ENCODE peak calls at places on chromosomes 5 and 9, in four cellular contexts. I is WTC11, M is BJ, N is choroid plexus epithelial cell. T is an unnamed sample.

GRCh38 chr5:133841831-133842750 is 126.3 kb downstream of the C5orf15 start:
- DNase-seq in I (no peak), M (no peak), N (no peak), T (no peak)

GRCh38 chr5:67364381-67364970 is 167.9 kb upstream of the CD180 start:
- DNase-seq in I (no peak), M (no peak), N (no peak), T (no peak)

GRCh38 chr9:5442400-5443011 is 4.8 kb upstream of the PLGRKT start:
- DNase-seq in I (no peak), M (no peak), N (peak; percentile 82), T (peak; percentile 27)

GRCh38 chr5:172630961-172631360 is 10.1 kb upstream of the NEURL1B start:
- DNase-seq in I (no peak), M (no peak), N (no peak), T (no peak)

GRCh38 chr5:14849516-14850294 is 21.9 kb downstream of the ANKH start:
- DNase-seq in I (no peak), M (peak; percentile 26), N (peak; percentile 26), T (no peak)

GRCh38 chr5:90055831-90056328 is 353.7 kb downstream of the CETN3 start:
- DNase-seq in I (no peak), M (no peak), N (peak; percentile 91), T (no peak)

GRCh38 chr5:50849554-50849953 is 183.1 kb downstream of the PARP8 start:
- DNase-seq in I (no peak), M (no peak), N (no peak), T (no peak)

GRCh38 chr9:29213374-29214161 is 1640.3 kb upstream of the C9orf72 start:
- DNase-seq in I (peak; percentile 63), M (no peak), N (no peak), T (no peak)

GRCh38 chr5:111935835-111936234 is 178.8 kb upstream of the NREP start:
- DNase-seq in I (no peak), M (no peak), N (no peak), T (no peak)

GRCh38 chr9:125763373-125763772 is 16.2 kb downstream of the PBX3 start:
- DNase-seq in I (no peak), M (no peak), N (peak; percentile 87), T (no peak)

GRCh38 chr9:113992994-113993393 is 85.1 kb downstream of the AMBP start:
- DNase-seq in I (no peak), M (no peak), N (no peak), T (no peak)

GRCh38 chr5:162911873-162912272 is 525.5 kb upstream of the CCNG1 start:
- DNase-seq in I (no peak), M (no peak), N (no peak), T (no peak)

GRCh38 chr5:133936611-133937015 is 31.8 kb downstream of the C5orf15 start:
- DNase-seq in I (no peak), M (no peak), N (no peak), T (no peak)

GRCh38 chr5:173480896-173481295 is 135.6 kb downstream of the BOD1 start:
- DNase-seq in I (no peak), M (no peak), N (no peak), T (no peak)

GRCh38 chr5:54807421-54807820 is 178.0 kb downstream of the ESM1 start:
- DNase-seq in I (no peak), M (no peak), N (peak; percentile 80), T (no peak)

GRCh38 chr9:115204827-115205506 is 87.0 kb upstream of the TNC start:
- DNase-seq in I (no peak), M (peak; percentile 64), N (peak; percentile 90), T (peak; percentile 59)

GRCh38 chr9:123863164-123863855 is 66.6 kb downstream of the DENND1A start:
- DNase-seq in I (no peak), M (no peak), N (peak; percentile 70), T (peak; percentile 8)

GRCh38 chr9:104075801-104076753 is 18.0 kb upstream of the SMC2 start:
- DNase-seq in I (no peak), M (peak; percentile 52), N (peak; percentile 94), T (peak; percentile 56)

GRCh38 chr9:111179577-111179976 is 141.3 kb upstream of the LPAR1 start:
- DNase-seq in I (no peak), M (no peak), N (peak; percentile 51), T (no peak)

GRCh38 chr5:58240286-58240685 is 219.6 kb downstream of the PLK2 start:
- DNase-seq in I (no peak), M (no peak), N (peak; percentile 78), T (no peak)

GRCh38 chr5:95826949-95827595 is 4.5 kb upstream of the GLRX start:
- DNase-seq in I (no peak), M (no peak), N (no peak), T (no peak)

GRCh38 chr9:77020438-77021264 is 1.2 kb downstream of the FOXB2 start:
- DNase-seq in I (no peak), M (no peak), N (no peak), T (no peak)

GRCh38 chr9:77019010-77019809 is at the start of gene FOXB2:
- DNase-seq in I (peak; percentile 43), M (no peak), N (no peak), T (no peak)

GRCh38 chr9:77018058-77019009 is 1.1 kb upstream of the FOXB2 start:
- DNase-seq in I (peak; percentile 79), M (no peak), N (no peak), T (no peak)

GRCh38 chr9:77021289-77021927 is 2.0 kb downstream of the FOXB2 start:
- DNase-seq in I (no peak), M (no peak), N (no peak), T (no peak)

GRCh38 chr9:77019810-77020437 is 469 bp downstream of the FOXB2 start:
- DNase-seq in I (no peak), M (no peak), N (no peak), T (no peak)
- TF ChIP-seq CTCF in I (no peak), M (no peak), N (no peak), T (no peak)

GRCh38 chr5:61748651-61749050 is 416.6 kb downstream of the ZSWIM6 start:
- DNase-seq in I (no peak), M (no peak), N (no peak), T (no peak)

GRCh38 chr5:61746836-61747575 is 414.9 kb downstream of the ZSWIM6 start:
- DNase-seq in I (no peak), M (no peak), N (no peak), T (no peak)

DNA sequence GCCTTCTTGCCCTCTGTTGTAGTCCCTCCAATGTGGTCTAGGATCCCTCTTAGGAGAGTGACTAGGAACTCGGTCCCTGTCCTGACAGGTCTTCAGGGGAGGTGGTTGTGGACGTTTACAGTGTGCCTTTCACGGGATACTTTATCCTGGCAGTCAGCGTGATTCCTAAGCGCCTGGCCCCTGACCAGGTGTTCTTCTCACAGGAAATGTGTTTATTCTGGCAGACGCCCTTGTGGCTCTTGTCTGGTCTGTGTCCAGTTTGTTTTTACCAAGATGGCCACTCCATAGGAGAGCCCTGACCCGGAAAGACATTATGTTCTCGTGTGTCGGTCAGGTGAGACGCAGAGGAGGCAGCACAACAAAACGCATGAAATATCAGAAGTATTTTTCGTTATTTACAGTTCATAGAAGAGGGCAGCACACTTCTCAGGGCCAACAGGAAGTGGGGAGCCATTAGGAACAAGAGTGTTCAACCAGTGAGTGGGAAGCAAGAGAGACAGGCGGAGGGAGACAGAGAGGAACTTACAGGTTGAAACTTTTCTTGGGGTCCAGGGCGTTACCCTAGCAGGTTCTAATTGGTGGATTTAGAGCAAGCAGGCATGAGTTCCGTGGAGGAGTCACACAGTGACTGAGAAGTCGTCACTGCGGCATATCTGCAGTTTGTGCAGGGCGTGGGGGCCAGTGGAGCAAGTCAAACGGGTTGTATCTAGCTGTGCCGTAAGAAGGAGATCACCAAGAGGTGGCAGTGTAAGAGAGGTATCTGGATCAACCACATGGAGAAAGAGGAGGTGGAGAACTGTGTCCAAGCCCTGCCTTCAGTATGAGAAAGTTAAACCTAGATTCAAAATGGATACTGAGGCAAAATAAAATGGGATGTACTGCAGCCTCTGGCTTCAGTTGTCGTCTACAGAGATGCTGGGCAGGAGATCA is 412.9 kb downstream of the ZSWIM6 start:
- DNase-seq in I (no peak), M (no peak), N (no peak), T (no peak)
- TF ChIP-seq CTCF in I (no peak), M (no peak), N (no peak), T (no peak)

GRCh38 chr9:98120476-98120875 is 1.5 kb upstream of the TRIM14 start:
- DNase-seq in I (no peak), M (no peak), N (no peak), T (no peak)

GRCh38 chr9:98117984-98118639 is 910 bp downstream of the TRIM14 start:
- DNase-seq in I (no peak), M (no peak), N (peak; percentile 38), T (no peak)

GRCh38 chr9:98121096-98121495 is 2.1 kb upstream of the TRIM14 start:
- DNase-seq in I (no peak), M (no peak), N (peak; percentile 25), T (no peak)

GRCh38 chr9:98124637-98125426 is 5.8 kb upstream of the TRIM14 start:
- DNase-seq in I (no peak), M (no peak), N (no peak), T (no peak)

DNA sequence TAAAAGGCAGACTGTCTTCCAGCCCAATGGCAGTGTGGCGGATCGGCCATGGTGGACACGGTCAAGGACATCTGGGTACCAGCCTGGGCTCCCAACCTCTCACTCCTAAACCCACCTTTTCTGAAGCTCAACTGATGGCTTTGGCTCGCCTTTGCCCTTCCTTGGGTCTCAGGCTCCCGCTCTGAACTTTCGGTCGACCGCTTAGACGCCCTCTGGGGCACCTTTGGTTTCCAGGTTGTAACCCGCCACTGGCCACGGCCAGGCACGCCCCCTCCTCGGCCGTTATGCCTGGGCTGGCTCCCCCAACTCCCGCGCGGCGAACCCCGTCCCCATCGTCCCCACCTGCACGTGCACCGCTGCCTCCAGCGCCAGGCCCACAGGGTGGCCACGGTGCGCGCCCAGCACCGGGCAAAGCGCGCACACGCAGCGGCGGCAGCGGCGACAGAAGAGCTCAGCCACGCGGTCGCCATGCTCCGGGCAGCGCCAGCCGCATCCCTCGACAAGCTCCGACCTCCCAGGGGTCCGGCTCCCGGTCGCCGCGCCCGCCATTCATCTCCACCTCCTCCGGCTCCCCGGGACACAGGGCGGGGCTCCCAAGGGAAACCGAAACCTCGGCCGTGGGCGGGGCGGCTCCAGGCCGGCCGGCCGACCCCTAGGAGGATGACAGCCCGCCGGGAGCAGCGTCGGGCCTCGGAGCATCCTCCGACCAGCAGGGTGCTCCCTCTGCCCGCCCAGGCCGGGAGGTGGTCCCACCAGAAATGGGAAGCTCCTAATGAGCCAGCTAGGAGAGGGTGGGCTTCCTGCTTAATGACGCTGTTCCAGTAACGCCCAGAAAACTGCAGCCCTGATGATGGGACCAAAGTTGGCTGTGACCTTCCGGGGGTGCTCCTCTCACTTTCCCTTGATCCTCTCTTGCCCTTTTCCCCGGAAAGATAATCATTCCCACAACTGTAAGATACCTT is at the start of gene TRIM14:
- DNase-seq in I (peak; percentile 73), M (no peak), N (peak; percentile 52), T (no peak)
- TF ChIP-seq CTCF in I (no peak), M (peak; percentile 33), N (no peak), T (peak; percentile 27)

DNA sequence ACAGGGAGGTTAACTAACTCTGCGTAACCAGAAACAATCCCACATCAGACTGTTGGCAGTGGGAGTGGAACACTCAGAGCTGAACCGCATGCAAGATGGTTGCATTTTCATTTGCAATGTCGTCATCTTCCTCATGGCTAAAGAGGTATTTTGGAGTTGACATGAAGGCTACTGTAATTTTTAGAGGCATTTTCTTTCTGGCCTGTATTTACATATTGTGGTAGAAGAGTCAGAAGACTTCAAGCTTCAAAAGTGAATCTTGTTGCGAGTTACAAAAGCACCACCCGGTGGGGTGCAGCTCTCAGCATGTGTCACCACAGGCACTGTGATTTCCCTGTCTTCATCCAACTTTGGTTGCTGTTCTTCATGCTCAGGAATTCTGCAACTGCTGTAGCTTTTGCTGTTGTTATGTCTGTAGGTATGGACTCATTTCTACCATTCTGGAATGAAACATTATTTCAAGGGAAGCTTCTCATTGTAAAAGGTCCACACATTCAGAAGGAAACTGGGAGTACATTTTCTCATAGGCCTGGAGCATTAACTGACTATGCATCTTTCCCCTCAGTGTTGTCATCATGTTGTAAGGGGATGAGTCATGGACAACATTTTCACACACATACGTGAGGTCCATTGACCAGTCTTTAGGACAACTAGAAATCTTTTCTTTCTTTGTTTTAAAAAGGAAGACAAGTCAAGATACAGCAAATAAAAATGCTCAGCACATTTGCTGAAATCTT is 35.4 kb upstream of the GDNF start:
- DNase-seq in I (no peak), M (peak; percentile 52), N (peak; percentile 79), T (no peak)
- TF ChIP-seq CTCF in I (no peak), M (no peak), N (no peak), T (no peak)